ENCODE peak calls at places on chromosomes 12 and 14, in five cellular contexts. O is Daoy; L is stimulated activated CD4-positive, alpha-beta T cell treated with anti-CD3 and anti-CD28 coated beads, Interleukin-12 subunit alpha, Interleukin-12 subunit beta, amount 100 ng/mL, for 24 hours; B is HS-27A; M is activated CD4-positive, alpha-beta memory T cell treated with anti-CD3 and anti-CD28 coated beads, Interleukin-2, amount 10 ng/mL, durations not matched to agents 7 days and 5 days. P is an unnamed sample.

GRCh38 chr12:111150476-111150875 is 218.4 kb downstream of the PHETA1 start:
- DNase-seq in O (no peak), L (no peak), B (no peak), M (no peak), P (peak; percentile 16)

GRCh38 chr12:33588082-33588712 is 148.6 kb upstream of the SYT10 start:
- DNase-seq in O (peak; percentile 1), L (no peak), B (peak; percentile 87), M (no peak), P (peak; percentile 69)

GRCh38 chr14:78136695-78137094 is 33.5 kb upstream of the NRXN3 start:
- DNase-seq in O (no peak), L (no peak), B (no peak), M (no peak), P (no peak)

GRCh38 chr14:74207943-74208342 is 31.3 kb upstream of the VSX2 start:
- DNase-seq in O (peak; percentile 29), L (no peak), B (no peak), M (no peak), P (no peak)

GRCh38 chr14:86777950-86778602 is 1214.9 kb downstream of the GALC start:
- DNase-seq in O (peak; percentile 22), L (no peak), B (no peak), M (no peak), P (no peak)

GRCh38 chr14:103679351-103679750 is 35.9 kb downstream of the XRCC3 start:
- DNase-seq in O (peak; percentile 45), L (peak; percentile 23), B (no peak), M (peak; percentile 44), P (peak; percentile 46)

GRCh38 chr14:90281261-90281660 is 24.9 kb downstream of the PSMC1 start:
- DNase-seq in O (peak; percentile 91), L (no peak), B (peak; percentile 62), M (no peak), P (no peak)

GRCh38 chr14:89618821-89619551 is 202.0 kb upstream of the FOXN3 start:
- DNase-seq in O (peak; percentile 82), L (peak; percentile 39), B (no peak), M (peak; percentile 77), P (peak; percentile 54)

GRCh38 chr12:57272337-57273151 is 21.6 kb upstream of the STAC3 start:
- DNase-seq in O (no peak), L (no peak), B (no peak), M (no peak), P (no peak)

GRCh38 chr14:58362798-58363412 is 32.8 kb upstream of the TOMM20L start:
- DNase-seq in O (peak; percentile 21), L (no peak), B (no peak), M (no peak), P (peak; percentile 13)

GRCh38 chr12:131850856-131851559 is 22.8 kb downstream of the MMP17 start:
- DNase-seq in O (no peak), L (no peak), B (no peak), M (peak; percentile 28), P (no peak)

GRCh38 chr12:98638009-98638408 is 6.6 kb downstream of the IKBIP start:
- DNase-seq in O (no peak), L (no peak), B (no peak), M (no peak), P (no peak)

GRCh38 chr14:69658664-69659261 is 47.4 kb downstream of the SUSD6 start:
- DNase-seq in O (peak; percentile 78), L (no peak), B (no peak), M (peak; percentile 41), P (no peak)

GRCh38 chr12:57745485-57745881 is 644 bp downstream of the TSPAN31 start:
- DNase-seq in O (no peak), L (no peak), B (no peak), M (no peak), P (no peak)

GRCh38 chr12:2003676-2004112 is 563 bp downstream of the DCP1B start:
- DNase-seq in O (no peak), L (no peak), B (peak; percentile 53), M (no peak), P (no peak)

GRCh38 chr12:78933014-78933413 is 68.4 kb downstream of the SYT1 start:
- DNase-seq in O (no peak), L (no peak), B (no peak), M (no peak), P (no peak)

GRCh38 chr12:96864335-96864734 is 42.7 kb upstream of the NEDD1 start:
- DNase-seq in O (no peak), L (no peak), B (no peak), M (no peak), P (no peak)

GRCh38 chr12:68905731-68906130 is 27.2 kb downstream of the CPM start:
- DNase-seq in O (no peak), L (no peak), B (no peak), M (no peak), P (no peak)

GRCh38 chr14:104264495-104265265 is 126.3 kb downstream of the KIF26A start:
- DNase-seq in O (no peak), L (no peak), B (no peak), M (no peak), P (no peak)

GRCh38 chr12:103441437-103442186 is 54.2 kb downstream of the C12orf42 start:
- DNase-seq in O (no peak), L (peak; percentile 9), B (no peak), M (peak; percentile 47), P (no peak)

GRCh38 chr12:117045998-117046374 is 53.2 kb downstream of the TESC start:
- DNase-seq in O (no peak), L (no peak), B (no peak), M (no peak), P (no peak)

GRCh38 chr12:19575307-19576243 is 136.3 kb downstream of the AEBP2 start:
- DNase-seq in O (peak; percentile 74), L (no peak), B (peak; percentile 94), M (no peak), P (no peak)

GRCh38 chr12:104219908-104220404 is 4.4 kb downstream of the TXNRD1 start:
- DNase-seq in O (peak; percentile 93), L (peak; percentile 57), B (peak; percentile 94), M (peak; percentile 83), P (peak; percentile 40)

GRCh38 chr12:96244826-96245225 is 50.7 kb downstream of the ELK3 start:
- DNase-seq in O (no peak), L (no peak), B (no peak), M (no peak), P (no peak)

GRCh38 chr14:100587248-100587762 is at the start of gene BEGAIN:
- DNase-seq in O (no peak), L (no peak), B (no peak), M (no peak), P (no peak)

GRCh38 chr12:124588689-124589318 is 21.4 kb upstream of the NCOR2 start:
- DNase-seq in O (peak; percentile 79), L (peak; percentile 19), B (no peak), M (no peak), P (no peak)

GRCh38 chr12:1778911-1779310 is 41.5 kb upstream of the LRTM2 start:
- DNase-seq in O (no peak), L (no peak), B (no peak), M (no peak), P (no peak)

GRCh38 chr12:104485651-104486341 is 29.0 kb downstream of the CHST11 start:
- DNase-seq in O (no peak), L (no peak), B (no peak), M (peak; percentile 72), P (peak; percentile 56)

GRCh38 chr12:132074216-132074615 is 69.9 kb downstream of the DDX51 start:
- DNase-seq in O (no peak), L (no peak), B (no peak), M (no peak), P (no peak)

GRCh38 chr12:31773223-31773750 is 44.5 kb upstream of the AMN1 start:
- DNase-seq in O (no peak), L (no peak), B (no peak), M (no peak), P (no peak)

GRCh38 chr14:76997257-76997970 is 31.1 kb downstream of the IRF2BPL start:
- DNase-seq in O (peak; percentile 68), L (no peak), B (no peak), M (no peak), P (no peak)

GRCh38 chr14:32469388-32470160 is 140.5 kb downstream of the AKAP6 start:
- DNase-seq in O (no peak), L (no peak), B (no peak), M (no peak), P (no peak)

GRCh38 chr12:90028620-90029051 is 320.0 kb upstream of the ATP2B1 start:
- DNase-seq in O (no peak), L (no peak), B (no peak), M (no peak), P (no peak)

P was measured in HL-60.